ENCODE peak calls at places on chromosomes 16 and 17, in four cellular contexts. F, R, W and Z are unnamed samples.

GRCh38 chr17:49390548-49391324 is 23.9 kb downstream of the PHB1 start:
- DNase-seq in R (peak), W (peak), F (no peak), Z (no peak)

GRCh38 chr16:1825864-1826690 is 548 bp downstream of the HAGH start:
- DNase-seq in R (no peak), W (peak), F (peak), Z (no peak)

GRCh38 chr17:44518032-44518431 is 14.8 kb upstream of the GPATCH8 start:
- DNase-seq in W (no peak), F (no peak), R (no peak), Z (no peak)

GRCh38 chr17:66790476-66791061 is 44.3 kb upstream of the CACNG5 start:
- DNase-seq in F (no peak), R (no peak), W (no peak), Z (no peak)

GRCh38 chr16:59886021-59886420 is 1151.9 kb upstream of the GOT2 start:
- DNase-seq in W (no peak), R (no peak), F (no peak), Z (peak)

GRCh38 chr17:28125530-28126382 is 83.3 kb downstream of the NLK start:
- DNase-seq in W (peak), R (no peak), F (no peak), Z (no peak)

GRCh38 chr17:73814070-73814469 is 169.8 kb upstream of the SDK2 start:
- DNase-seq in W (no peak), R (no peak), F (no peak), Z (no peak)

GRCh38 chr16:3017806-3018506 is at the start of gene CLDN6:
- DNase-seq in R (peak), W (no peak), F (peak), Z (no peak)

GRCh38 chr17:41734139-41734948 is at the start of gene HAP1:
- DNase-seq in F (peak), R (no peak), W (no peak), Z (peak)

GRCh38 chr16:778447-778846 is 9.7 kb downstream of the RPUSD1 start:
- DNase-seq in W (no peak), F (no peak), R (no peak), Z (no peak)

GRCh38 chr16:19114359-19115147 is 789 bp downstream of the ITPRIPL2 start:
- DNase-seq in W (no peak), F (peak), R (no peak), Z (peak)

GRCh38 chr17:299546-299945 is 53.1 kb downstream of the RPH3AL start:
- DNase-seq in W (no peak), R (no peak), F (no peak), Z (no peak)

GRCh38 chr16:30120340-30121105 is 2.5 kb downstream of the MAPK3 start:
- DNase-seq in F (no peak), W (no peak), R (no peak), Z (no peak)

GRCh38 chr16:31033709-31034492 is 543 bp downstream of the STX4 start:
- DNase-seq in R (peak), W (peak), F (peak), Z (peak)

GRCh38 chr16:24478401-24478800 is 61.0 kb upstream of the RBBP6 start:
- DNase-seq in F (no peak), R (no peak), W (no peak), Z (no peak)

GRCh38 chr17:3647769-3648540 is 11.4 kb downstream of the CTNS start:
- DNase-seq in F (peak), W (peak), R (no peak), Z (peak)

GRCh38 chr17:80416940-80417293 is 1.9 kb downstream of the ENDOV start:
- DNase-seq in R (no peak), W (no peak), F (no peak), Z (no peak)

GRCh38 chr17:75693500-75694481 is 26.7 kb downstream of the SAP30BP start:
- DNase-seq in W (no peak), R (no peak), F (peak), Z (peak)

GRCh38 chr16:69166221-69166833 is 20.6 kb upstream of the SNTB2 start:
- DNase-seq in W (no peak), R (no peak), F (no peak), Z (no peak)

GRCh38 chr16:81804134-81804610 is 25.1 kb downstream of the PLCG2 start:
- DNase-seq in W (no peak), F (no peak), R (no peak), Z (no peak)

GRCh38 chr16:75614247-75614897 is 8.7 kb downstream of the ADAT1 start:
- DNase-seq in R (no peak), W (no peak), F (no peak), Z (no peak)

DNA sequence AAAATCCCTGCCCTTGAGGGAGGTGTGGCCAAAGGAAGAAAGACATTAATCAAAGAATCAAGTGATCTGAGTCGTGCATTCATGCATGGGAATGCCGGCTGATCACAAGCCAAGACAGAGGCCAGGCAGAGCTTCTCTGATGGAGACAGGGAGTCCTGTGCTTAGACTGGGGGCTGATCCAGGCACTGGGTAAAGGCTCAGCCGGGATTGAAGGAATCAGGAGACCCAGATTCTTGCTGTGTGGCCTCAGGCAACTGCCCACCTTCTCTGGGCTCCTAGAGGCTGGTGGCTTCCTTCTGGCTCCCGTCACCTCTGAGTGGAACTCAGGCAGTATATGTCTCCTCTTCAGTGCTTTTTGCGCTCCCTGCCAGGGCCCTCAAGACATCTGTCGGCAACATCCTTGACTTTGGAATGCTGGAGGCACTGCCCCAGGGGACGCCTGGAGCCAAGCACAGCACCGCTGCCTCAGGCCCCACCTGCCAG is 17.7 kb downstream of the RAI1 start:
- DNase-seq in W (no peak), R (no peak), F (peak), Z (no peak)
- TF ChIP-seq ESRRA in W (no peak), R (no peak), F (no peak), Z (no peak)

GRCh38 chr16:87350681-87351319 is 32.8 kb downstream of the FBXO31 start:
- DNase-seq in F (no peak), W (no peak), R (no peak), Z (no peak)
- TF ChIP-seq JUN in F (no peak), W (no peak), R (no peak), Z (no peak)

GRCh38 chr17:81512984-81513668 is 527 bp upstream of the ACTG1 start:
- DNase-seq in W (peak), F (peak), R (peak), Z (peak)

GRCh38 chr17:81514485-81514734 is 1.8 kb upstream of the ACTG1 start:
- DNase-seq in R (no peak), W (no peak), F (no peak), Z (no peak)

GRCh38 chr17:81512560-81512983 is at the start of gene ACTG1:
- DNase-seq in R (peak), F (peak), W (peak), Z (peak)

GRCh38 chr17:81514735-81515529 is 2.3 kb upstream of the ACTG1 start:
- DNase-seq in W (peak), R (peak), F (peak), Z (peak)

GRCh38 chr17:81513669-81514484 is 1.3 kb upstream of the ACTG1 start:
- DNase-seq in F (peak), W (peak), R (no peak), Z (peak)
- TF ChIP-seq ESRRA in F (no peak), W (no peak), R (no peak), Z (no peak)

GRCh38 chr17:9268546-9268945 is 247.2 kb downstream of the NTN1 start:
- DNase-seq in W (no peak), F (no peak), R (no peak), Z (no peak)
- TF ChIP-seq JUN in W (no peak), F (no peak), R (no peak), Z (no peak)

DNA sequence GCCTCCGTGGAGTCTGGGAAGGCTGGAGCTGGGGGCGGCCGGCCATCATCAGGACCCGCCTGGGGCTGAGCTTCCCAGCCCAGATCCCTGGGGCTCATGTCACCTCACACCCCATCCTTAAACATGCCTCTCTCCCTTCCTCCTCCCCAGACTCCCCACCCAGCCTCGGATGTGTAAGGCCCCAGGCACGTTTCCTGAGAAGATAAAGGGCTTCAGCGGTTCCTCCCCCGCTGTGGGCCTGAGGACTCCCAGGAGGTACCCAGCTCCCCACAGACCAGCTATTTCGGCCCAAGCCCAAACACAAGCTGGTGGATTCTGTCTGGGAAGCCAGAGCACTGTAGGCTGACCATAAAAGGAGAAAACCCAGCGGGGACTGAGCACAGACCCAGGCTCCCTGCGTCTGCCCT is 49.2 kb downstream of the MYH11 start:
- DNase-seq in W (no peak), R (peak), F (peak), Z (no peak)
- TF ChIP-seq ESRRA in W (no peak), R (no peak), F (no peak), Z (no peak)

GRCh38 chr17:81741049-81741593 is 29.0 kb downstream of the SLC25A10 start:
- DNase-seq in R (no peak), F (no peak), W (no peak), Z (no peak)

GRCh38 chr17:81740395-81740961 is 28.4 kb downstream of the SLC25A10 start:
- DNase-seq in F (no peak), W (no peak), R (peak), Z (no peak)

GRCh38 chr17:81738801-81739393 is 26.8 kb downstream of the SLC25A10 start:
- DNase-seq in R (no peak), W (no peak), F (no peak), Z (no peak)

GRCh38 chr17:81737947-81738800 is 26.1 kb downstream of the SLC25A10 start:
- DNase-seq in F (no peak), R (no peak), W (no peak), Z (no peak)

GRCh38 chr17:81741594-81742452 is 29.7 kb downstream of the SLC25A10 start:
- DNase-seq in R (peak), W (no peak), F (no peak), Z (no peak)
- TF ChIP-seq JUN in R (no peak), W (no peak), F (no peak), Z (no peak)